ENCODE peak calls at places on chromosomes 3 and 15, in five cellular contexts. One of them, this sample, is unnamed.

GRCh38 chr15:56598991-56599390 is 134.1 kb upstream of the MNS1 start:
- DNase-seq in heart left ventricle: no peak
- DNase-seq in Peyer's patch: no peak
- DNase-seq in ovary: no peak
- DNase-seq in GM12891: no peak
- DNase-seq in this sample: no peak

GRCh38 chr3:149310796-149311534 is 22.5 kb downstream of the TM4SF18 start:
- DNase-seq in heart left ventricle: no peak
- DNase-seq in Peyer's patch: no peak
- DNase-seq in ovary: no peak
- DNase-seq in GM12891: no peak
- DNase-seq in this sample: no peak

GRCh38 chr3:157128771-157129671 is 30.9 kb downstream of the CCNL1 start:
- DNase-seq in heart left ventricle: no peak
- DNase-seq in Peyer's patch: peak; percentile 76
- DNase-seq in ovary: peak; percentile 41
- DNase-seq in GM12891: no peak
- DNase-seq in this sample: no peak

GRCh38 chr15:45892182-45892581 is 257.4 kb downstream of the SQOR start:
- DNase-seq in heart left ventricle: no peak
- DNase-seq in Peyer's patch: no peak
- DNase-seq in ovary: no peak
- DNase-seq in GM12891: no peak
- DNase-seq in this sample: no peak

GRCh38 chr15:33309602-33310276 is 1.0 kb upstream of the RYR3 start:
- DNase-seq in heart left ventricle: no peak
- DNase-seq in Peyer's patch: no peak
- DNase-seq in ovary: no peak
- DNase-seq in GM12891: no peak
- DNase-seq in this sample: no peak

GRCh38 chr3:140472621-140473020 is 205.2 kb upstream of the TRIM42 start:
- DNase-seq in heart left ventricle: no peak
- DNase-seq in Peyer's patch: no peak
- DNase-seq in ovary: no peak
- DNase-seq in GM12891: no peak
- DNase-seq in this sample: no peak

GRCh38 chr3:88810455-88810854 is 297.0 kb upstream of the EPHA3 start:
- DNase-seq in heart left ventricle: no peak
- DNase-seq in Peyer's patch: no peak
- DNase-seq in ovary: no peak
- DNase-seq in GM12891: no peak
- DNase-seq in this sample: no peak

GRCh38 chr3:52512105-52512504 is 17.0 kb downstream of the STAB1 start:
- DNase-seq in heart left ventricle: no peak
- DNase-seq in Peyer's patch: no peak
- DNase-seq in ovary: no peak
- DNase-seq in GM12891: no peak
- DNase-seq in this sample: no peak

DNA sequence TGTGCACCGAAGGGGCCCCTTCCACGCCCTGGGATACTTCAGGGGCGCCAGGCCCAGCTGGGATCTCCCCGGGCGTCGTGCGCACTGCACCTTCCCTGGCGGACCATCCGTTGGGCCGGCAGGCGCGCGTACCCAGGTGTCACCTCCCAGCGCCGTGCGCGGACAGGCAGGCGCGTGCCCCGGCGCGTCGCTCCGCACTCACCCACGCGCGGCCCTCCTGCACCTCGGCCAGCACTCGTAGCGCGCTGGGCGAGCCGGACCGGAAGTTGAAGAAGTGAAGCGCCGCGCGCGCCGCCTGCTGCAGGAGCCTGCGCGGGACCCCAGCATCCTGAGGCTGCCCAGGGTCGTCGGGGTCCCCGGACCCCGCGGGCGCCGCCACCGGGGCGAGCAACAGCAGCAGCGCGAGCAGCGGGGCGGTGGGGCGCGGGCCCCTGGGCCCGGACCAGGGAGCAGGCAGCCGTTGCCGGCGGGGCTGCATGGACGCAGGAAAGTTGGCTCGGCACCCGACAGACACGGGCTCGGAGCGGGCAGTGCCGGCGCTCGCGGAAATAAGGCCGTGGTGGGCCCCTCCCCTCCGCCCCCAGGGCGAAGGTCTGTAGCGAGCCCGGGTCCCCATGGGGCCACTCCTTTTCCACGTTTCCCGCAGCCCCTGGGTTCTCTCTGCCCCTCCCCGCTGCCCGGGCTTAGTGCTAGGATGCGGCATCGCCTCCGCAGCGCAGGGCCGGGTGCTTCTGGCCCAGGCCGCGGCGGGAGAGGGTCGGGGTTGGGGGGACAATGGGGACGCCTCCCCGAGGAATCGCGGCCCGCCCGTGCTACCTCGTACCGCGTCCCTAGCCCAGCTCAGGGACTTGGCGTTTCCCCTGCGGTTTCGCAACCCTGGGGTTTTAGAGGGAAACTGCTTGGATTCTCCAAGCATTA is at the start of gene RARRES1:
- DNase-seq in heart left ventricle: peak; percentile 86
- DNase-seq in Peyer's patch: peak; percentile 86
- DNase-seq in ovary: peak; percentile 72
- DNase-seq in GM12891: peak; percentile 64
- DNase-seq in this sample: peak; percentile 61
- TF ChIP-seq POLR2A in heart left ventricle: no peak
- TF ChIP-seq POLR2A in Peyer's patch: peak; percentile 9
- TF ChIP-seq POLR2A in ovary: no peak
- TF ChIP-seq POLR2A in GM12891: no peak
- TF ChIP-seq POLR2A in this sample: no peak

GRCh38 chr3:128416578-128417150 is 50.0 kb downstream of the DNAJB8 start:
- DNase-seq in heart left ventricle: no peak
- DNase-seq in Peyer's patch: no peak
- DNase-seq in ovary: no peak
- DNase-seq in GM12891: no peak
- DNase-seq in this sample: no peak

GRCh38 chr3:128415773-128416577 is 50.7 kb downstream of the DNAJB8 start:
- DNase-seq in heart left ventricle: no peak
- DNase-seq in Peyer's patch: no peak
- DNase-seq in ovary: no peak
- DNase-seq in GM12891: no peak
- DNase-seq in this sample: no peak

GRCh38 chr3:128413413-128414205 is 53.1 kb downstream of the DNAJB8 start:
- DNase-seq in heart left ventricle: no peak
- DNase-seq in Peyer's patch: no peak
- DNase-seq in ovary: no peak
- DNase-seq in GM12891: no peak
- DNase-seq in this sample: no peak

GRCh38 chr3:128413003-128413370 is 53.7 kb downstream of the DNAJB8 start:
- DNase-seq in heart left ventricle: no peak
- DNase-seq in Peyer's patch: no peak
- DNase-seq in ovary: no peak
- DNase-seq in GM12891: no peak
- DNase-seq in this sample: no peak

GRCh38 chr3:128415110-128415772 is 51.4 kb downstream of the DNAJB8 start:
- DNase-seq in heart left ventricle: no peak
- DNase-seq in Peyer's patch: no peak
- DNase-seq in ovary: no peak
- DNase-seq in GM12891: no peak
- DNase-seq in this sample: no peak
- TF ChIP-seq POLR2A in heart left ventricle: no peak
- TF ChIP-seq POLR2A in Peyer's patch: no peak
- TF ChIP-seq POLR2A in ovary: no peak
- TF ChIP-seq POLR2A in GM12891: no peak
- TF ChIP-seq POLR2A in this sample: no peak

DNA sequence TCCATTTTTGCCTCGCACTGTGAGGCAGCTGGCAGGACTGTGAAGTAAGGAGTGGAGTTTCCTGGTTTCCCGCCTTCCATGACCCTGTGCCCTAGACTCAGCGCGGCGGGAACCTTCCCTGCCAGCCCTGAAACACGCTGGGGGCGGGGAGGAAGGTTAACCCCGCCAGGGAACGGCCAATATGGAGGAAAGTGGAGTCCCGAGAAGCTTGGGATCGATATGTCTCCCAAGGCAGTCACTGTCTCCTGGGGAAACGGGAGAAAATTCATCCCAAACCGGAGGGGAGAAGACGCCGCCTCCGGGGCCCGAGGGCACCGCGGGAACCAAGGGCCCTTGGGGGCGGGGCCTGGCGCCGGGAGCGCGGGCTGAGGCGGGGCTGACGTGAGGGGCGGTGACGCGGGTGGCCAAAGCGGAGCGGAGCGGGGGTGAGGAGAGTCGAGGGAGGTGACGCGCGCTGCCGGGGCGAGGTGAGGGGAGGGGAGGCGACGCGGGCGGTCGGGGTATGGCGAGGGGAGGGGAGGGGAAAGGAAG is at the start of gene HMCES:
- DNase-seq in heart left ventricle: peak; percentile 98
- DNase-seq in Peyer's patch: peak; percentile 96
- DNase-seq in ovary: peak; percentile 93
- DNase-seq in GM12891: peak; percentile 68
- DNase-seq in this sample: peak; percentile 75
- TF ChIP-seq POLR2A in heart left ventricle: no peak
- TF ChIP-seq POLR2A in Peyer's patch: peak; percentile 84
- TF ChIP-seq POLR2A in ovary: peak; percentile 66
- TF ChIP-seq POLR2A in GM12891: no peak
- TF ChIP-seq POLR2A in this sample: no peak

GRCh38 chr3:142961539-142961938 is 1.9 kb downstream of the PAQR9 start:
- DNase-seq in heart left ventricle: no peak
- DNase-seq in Peyer's patch: no peak
- DNase-seq in ovary: no peak
- DNase-seq in GM12891: no peak
- DNase-seq in this sample: no peak

GRCh38 chr3:142962520-142963265 is 781 bp downstream of the PAQR9 start:
- DNase-seq in heart left ventricle: peak; percentile 64
- DNase-seq in Peyer's patch: no peak
- DNase-seq in ovary: no peak
- DNase-seq in GM12891: no peak
- DNase-seq in this sample: no peak

GRCh38 chr3:142964150-142964498 is 650 bp upstream of the PAQR9 start:
- DNase-seq in heart left ventricle: no peak
- DNase-seq in Peyer's patch: no peak
- DNase-seq in ovary: no peak
- DNase-seq in GM12891: no peak
- DNase-seq in this sample: no peak

GRCh38 chr3:142962175-142962519 is 1.3 kb downstream of the PAQR9 start:
- DNase-seq in heart left ventricle: no peak
- DNase-seq in Peyer's patch: no peak
- DNase-seq in ovary: no peak
- DNase-seq in GM12891: no peak
- DNase-seq in this sample: no peak

GRCh38 chr3:142963266-142964149 is at the start of gene PAQR9:
- DNase-seq in heart left ventricle: peak; percentile 66
- DNase-seq in Peyer's patch: no peak
- DNase-seq in ovary: no peak
- DNase-seq in GM12891: peak; percentile 48
- DNase-seq in this sample: peak; percentile 36
- TF ChIP-seq POLR2A in heart left ventricle: no peak
- TF ChIP-seq POLR2A in Peyer's patch: no peak
- TF ChIP-seq POLR2A in ovary: no peak
- TF ChIP-seq POLR2A in GM12891: no peak
- TF ChIP-seq POLR2A in this sample: no peak